ENCODE peak calls at places on chromosomes 2 and 18, in ten cellular contexts. M is AG08395, I is colonic mucosa, B is hypothalamus, E is IMR-90, F is skeletal muscle cell, T is neuronal stem cell, R is activated T-cell treated with anti-CD3 and anti-CD28 coated beads for 24 hours, K is AG09309, O is NCI-H1436. H is an unnamed sample.

GRCh38 chr2:231642631-231643493 is 50.2 kb downstream of the TEX44 start:
- DNase-seq in M (peak), I (peak), B (peak), E (peak), F (peak), T (no peak), R (peak), K (peak), O (no peak), H (no peak)

GRCh38 chr2:29700560-29700959 is 220.8 kb downstream of the ALK start:
- DNase-seq in M (peak), I (no peak), B (no peak), E (peak), F (no peak), T (no peak), R (no peak), K (no peak), O (no peak), H (no peak)

GRCh38 chr18:23182606-23183005 is 47.3 kb downstream of the CABLES1 start:
- DNase-seq in M (no peak), I (no peak), B (no peak), E (no peak), F (no peak), T (no peak), R (no peak), K (no peak), O (no peak), H (no peak)

GRCh38 chr2:101974663-101975062 is 17.1 kb upstream of the IL1R2 start:
- DNase-seq in M (no peak), I (no peak), B (no peak), E (no peak), F (no peak), T (peak), R (no peak), K (no peak), O (no peak), H (no peak)

GRCh38 chr2:178277741-178278197 is 83.5 kb downstream of the OSBPL6 start:
- DNase-seq in M (no peak), I (no peak), B (no peak), E (peak), F (peak), T (peak), R (no peak), K (no peak), O (no peak), H (no peak)

GRCh38 chr2:3465844-3466481 is 53.4 kb downstream of the ADI1 start:
- DNase-seq in M (peak), I (no peak), B (no peak), E (peak), F (peak), T (no peak), R (no peak), K (peak), O (no peak), H (no peak)

GRCh38 chr2:215870986-215871385 is 142.4 kb downstream of the MREG start:
- DNase-seq in M (no peak), I (no peak), B (no peak), E (no peak), F (no peak), T (no peak), R (no peak), K (no peak), O (no peak), H (peak)

GRCh38 chr2:161207941-161208340 is 47.7 kb downstream of the TANK start:
- DNase-seq in M (no peak), I (no peak), B (no peak), E (peak), F (no peak), T (no peak), R (no peak), K (no peak), O (no peak), H (no peak)

GRCh38 chr2:219126555-219126954 is 34.1 kb downstream of the NHEJ1 start:
- DNase-seq in M (no peak), I (peak), B (no peak), E (no peak), F (no peak), T (no peak), R (no peak), K (no peak), O (no peak), H (no peak)

GRCh38 chr18:23963443-23964185 is 50.9 kb upstream of the TTC39C start:
- DNase-seq in M (no peak), I (no peak), B (no peak), E (no peak), F (no peak), T (no peak), R (no peak), K (no peak), O (no peak), H (no peak)

GRCh38 chr18:58649966-58650816 is 21.1 kb upstream of the MALT1 start:
- DNase-seq in M (no peak), I (no peak), B (no peak), E (peak), F (no peak), T (no peak), R (peak), K (no peak), O (no peak), H (no peak)

H was measured in iPS DF 19.7.